ENCODE peak calls at places on chromosomes 11 and 22, in four cellular contexts. One of them, this sample, is unnamed.
A peak's percentile ranks its signal among the peaks of the same experiment; 100 is the strongest.

GRCh38 chr11:125952973-125953372 is 7.1 kb downstream of the VSIG10L2 start:
- DNase-seq in uterus: peak; percentile 87
- DNase-seq in effector memory CD4-positive, alpha-beta T cell: no peak
- DNase-seq in CD4-positive, CD25-positive, alpha-beta regulatory T cell: no peak
- DNase-seq in this sample: no peak

GRCh38 chr11:13310443-13310842 is 32.9 kb downstream of the BMAL1 start:
- DNase-seq in effector memory CD4-positive, alpha-beta T cell: no peak
- DNase-seq in uterus: no peak
- DNase-seq in CD4-positive, CD25-positive, alpha-beta regulatory T cell: no peak
- DNase-seq in this sample: no peak

GRCh38 chr11:134901536-134901935 is 489.5 kb upstream of the B3GAT1 start:
- DNase-seq in uterus: no peak
- DNase-seq in effector memory CD4-positive, alpha-beta T cell: no peak
- DNase-seq in CD4-positive, CD25-positive, alpha-beta regulatory T cell: no peak
- DNase-seq in this sample: no peak

GRCh38 chr22:48718818-48719500 is 1108.7 kb downstream of the BRD1 start:
- DNase-seq in CD4-positive, CD25-positive, alpha-beta regulatory T cell: no peak
- DNase-seq in effector memory CD4-positive, alpha-beta T cell: no peak
- DNase-seq in uterus: no peak
- DNase-seq in this sample: no peak

GRCh38 chr11:108498046-108498815 is at the start of gene POGLUT3:
- DNase-seq in CD4-positive, CD25-positive, alpha-beta regulatory T cell: peak; percentile 65
- DNase-seq in uterus: peak; percentile 45
- DNase-seq in effector memory CD4-positive, alpha-beta T cell: peak; percentile 24
- DNase-seq in this sample: no peak

GRCh38 chr11:102144357-102145342 is 34.4 kb downstream of the YAP1 start:
- DNase-seq in CD4-positive, CD25-positive, alpha-beta regulatory T cell: no peak
- DNase-seq in effector memory CD4-positive, alpha-beta T cell: no peak
- DNase-seq in uterus: peak; percentile 41
- DNase-seq in this sample: no peak

GRCh38 chr22:33112606-33113005 is 54.4 kb upstream of the SYN3 start:
- DNase-seq in uterus: no peak
- DNase-seq in effector memory CD4-positive, alpha-beta T cell: no peak
- DNase-seq in CD4-positive, CD25-positive, alpha-beta regulatory T cell: no peak
- DNase-seq in this sample: no peak

GRCh38 chr22:36155702-36156101 is 4.9 kb downstream of the APOL3 start:
- DNase-seq in CD4-positive, CD25-positive, alpha-beta regulatory T cell: no peak
- DNase-seq in effector memory CD4-positive, alpha-beta T cell: no peak
- DNase-seq in uterus: peak; percentile 83
- DNase-seq in this sample: no peak

GRCh38 chr11:63905179-63905578 is 11.8 kb downstream of the RCOR2 start:
- DNase-seq in CD4-positive, CD25-positive, alpha-beta regulatory T cell: no peak
- DNase-seq in uterus: no peak
- DNase-seq in effector memory CD4-positive, alpha-beta T cell: no peak
- DNase-seq in this sample: no peak

GRCh38 chr11:125215205-125215565 is 50.6 kb downstream of the PKNOX2 start:
- DNase-seq in uterus: no peak
- DNase-seq in CD4-positive, CD25-positive, alpha-beta regulatory T cell: no peak
- DNase-seq in effector memory CD4-positive, alpha-beta T cell: no peak
- DNase-seq in this sample: no peak

GRCh38 chr22:19825904-19826618 is 28.6 kb downstream of the GNB1L start:
- DNase-seq in uterus: no peak
- DNase-seq in CD4-positive, CD25-positive, alpha-beta regulatory T cell: no peak
- DNase-seq in effector memory CD4-positive, alpha-beta T cell: no peak
- DNase-seq in this sample: no peak

GRCh38 chr11:63530021-63530420 is 6.6 kb upstream of the PLAAT4 start:
- DNase-seq in uterus: no peak
- DNase-seq in CD4-positive, CD25-positive, alpha-beta regulatory T cell: no peak
- DNase-seq in effector memory CD4-positive, alpha-beta T cell: no peak
- DNase-seq in this sample: no peak

GRCh38 chr22:50406416-50407170 is 63.5 kb downstream of the PPP6R2 start:
- DNase-seq in effector memory CD4-positive, alpha-beta T cell: no peak
- DNase-seq in CD4-positive, CD25-positive, alpha-beta regulatory T cell: no peak
- DNase-seq in uterus: no peak
- DNase-seq in this sample: no peak

GRCh38 chr11:1197431-1197885 is 25.4 kb upstream of the MUC5B start:
- DNase-seq in CD4-positive, CD25-positive, alpha-beta regulatory T cell: no peak
- DNase-seq in uterus: peak; percentile 2
- DNase-seq in effector memory CD4-positive, alpha-beta T cell: no peak
- DNase-seq in this sample: no peak

GRCh38 chr11:110356769-110357671 is 60.6 kb upstream of the RDX start:
- DNase-seq in CD4-positive, CD25-positive, alpha-beta regulatory T cell: no peak
- DNase-seq in effector memory CD4-positive, alpha-beta T cell: no peak
- DNase-seq in uterus: no peak
- DNase-seq in this sample: no peak

GRCh38 chr22:24146190-24146616 is 35.1 kb upstream of the SUSD2 start:
- DNase-seq in effector memory CD4-positive, alpha-beta T cell: no peak
- DNase-seq in CD4-positive, CD25-positive, alpha-beta regulatory T cell: peak; percentile 73
- DNase-seq in uterus: peak; percentile 66
- DNase-seq in this sample: peak; percentile 43

GRCh38 chr22:28129319-28129962 is 210.4 kb upstream of the PITPNB start:
- DNase-seq in effector memory CD4-positive, alpha-beta T cell: no peak
- DNase-seq in uterus: no peak
- DNase-seq in CD4-positive, CD25-positive, alpha-beta regulatory T cell: no peak
- DNase-seq in this sample: no peak

GRCh38 chr11:108871152-108871551 is 206.3 kb downstream of the DDX10 start:
- DNase-seq in effector memory CD4-positive, alpha-beta T cell: no peak
- DNase-seq in uterus: peak; percentile 17
- DNase-seq in CD4-positive, CD25-positive, alpha-beta regulatory T cell: peak; percentile 65
- DNase-seq in this sample: no peak

GRCh38 chr11:1570896-1571759 is 943 bp downstream of the DUSP8 start:
- DNase-seq in effector memory CD4-positive, alpha-beta T cell: no peak
- DNase-seq in uterus: no peak
- DNase-seq in CD4-positive, CD25-positive, alpha-beta regulatory T cell: no peak
- DNase-seq in this sample: no peak

GRCh38 chr11:12461516-12461915 is 84.1 kb downstream of the PARVA start:
- DNase-seq in CD4-positive, CD25-positive, alpha-beta regulatory T cell: no peak
- DNase-seq in uterus: peak; percentile 15
- DNase-seq in effector memory CD4-positive, alpha-beta T cell: no peak
- DNase-seq in this sample: no peak

GRCh38 chr11:88051386-88051785 is 123.9 kb downstream of the RAB38 start:
- DNase-seq in CD4-positive, CD25-positive, alpha-beta regulatory T cell: no peak
- DNase-seq in effector memory CD4-positive, alpha-beta T cell: no peak
- DNase-seq in uterus: no peak
- DNase-seq in this sample: no peak

GRCh38 chr11:110761131-110761530 is 48.9 kb upstream of the ARHGAP20 start:
- DNase-seq in uterus: no peak
- DNase-seq in CD4-positive, CD25-positive, alpha-beta regulatory T cell: no peak
- DNase-seq in effector memory CD4-positive, alpha-beta T cell: no peak
- DNase-seq in this sample: no peak

GRCh38 chr22:44965171-44965570 is 44.6 kb downstream of the PHF21B start:
- DNase-seq in CD4-positive, CD25-positive, alpha-beta regulatory T cell: no peak
- DNase-seq in uterus: no peak
- DNase-seq in effector memory CD4-positive, alpha-beta T cell: no peak
- DNase-seq in this sample: no peak

GRCh38 chr11:97557399-97557798 is 1167.6 kb downstream of the JRKL start:
- DNase-seq in uterus: no peak
- DNase-seq in CD4-positive, CD25-positive, alpha-beta regulatory T cell: no peak
- DNase-seq in effector memory CD4-positive, alpha-beta T cell: no peak
- DNase-seq in this sample: no peak

DNA sequence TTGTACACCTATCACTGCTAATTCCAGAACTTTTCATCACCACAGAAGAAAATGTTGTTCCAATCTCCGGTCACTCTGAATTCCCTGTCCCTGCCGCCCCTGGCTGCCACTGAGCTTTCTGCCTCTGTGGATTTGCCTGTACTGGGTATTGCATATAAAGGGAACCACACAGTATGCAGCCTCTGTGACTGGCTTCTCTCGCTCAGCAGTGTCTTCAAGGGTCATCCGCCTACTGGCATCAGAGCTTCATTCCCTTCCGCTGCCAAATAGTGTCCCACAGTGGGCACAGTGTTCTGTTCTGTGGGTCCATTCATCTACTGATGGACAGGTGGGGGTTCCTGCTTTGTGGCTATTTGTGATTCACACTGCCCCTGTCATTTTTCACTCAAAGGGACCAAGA is 5.3 kb downstream of the DHCR7 start:
- DNase-seq in effector memory CD4-positive, alpha-beta T cell: no peak
- DNase-seq in uterus: no peak
- DNase-seq in CD4-positive, CD25-positive, alpha-beta regulatory T cell: no peak
- DNase-seq in this sample: no peak
- H3K36me3 ChIP-seq in effector memory CD4-positive, alpha-beta T cell: peaks cover 40% of the 10 kb centered on the region
- H3K36me3 ChIP-seq in uterus: no peaks in the 10 kb centered on the region
- H3K36me3 ChIP-seq in CD4-positive, CD25-positive, alpha-beta regulatory T cell: peaks cover 15% of the 10 kb centered on the region
- H3K36me3 ChIP-seq in this sample: peaks cover 18% of the 10 kb centered on the region

GRCh38 chr11:7967097-7967496 is 1.9 kb upstream of the NLRP10 start:
- DNase-seq in effector memory CD4-positive, alpha-beta T cell: no peak
- DNase-seq in CD4-positive, CD25-positive, alpha-beta regulatory T cell: no peak
- DNase-seq in uterus: no peak
- DNase-seq in this sample: no peak

GRCh38 chr11:7967826-7968225 is 2.6 kb upstream of the NLRP10 start:
- DNase-seq in effector memory CD4-positive, alpha-beta T cell: no peak
- DNase-seq in uterus: no peak
- DNase-seq in CD4-positive, CD25-positive, alpha-beta regulatory T cell: no peak
- DNase-seq in this sample: no peak

GRCh38 chr11:7964261-7964660 is 986 bp downstream of the NLRP10 start:
- DNase-seq in effector memory CD4-positive, alpha-beta T cell: no peak
- DNase-seq in uterus: no peak
- DNase-seq in CD4-positive, CD25-positive, alpha-beta regulatory T cell: no peak
- DNase-seq in this sample: no peak

GRCh38 chr11:7965386-7965785 is at the start of gene NLRP10:
- DNase-seq in CD4-positive, CD25-positive, alpha-beta regulatory T cell: no peak
- DNase-seq in effector memory CD4-positive, alpha-beta T cell: no peak
- DNase-seq in uterus: no peak
- DNase-seq in this sample: no peak

DNA sequence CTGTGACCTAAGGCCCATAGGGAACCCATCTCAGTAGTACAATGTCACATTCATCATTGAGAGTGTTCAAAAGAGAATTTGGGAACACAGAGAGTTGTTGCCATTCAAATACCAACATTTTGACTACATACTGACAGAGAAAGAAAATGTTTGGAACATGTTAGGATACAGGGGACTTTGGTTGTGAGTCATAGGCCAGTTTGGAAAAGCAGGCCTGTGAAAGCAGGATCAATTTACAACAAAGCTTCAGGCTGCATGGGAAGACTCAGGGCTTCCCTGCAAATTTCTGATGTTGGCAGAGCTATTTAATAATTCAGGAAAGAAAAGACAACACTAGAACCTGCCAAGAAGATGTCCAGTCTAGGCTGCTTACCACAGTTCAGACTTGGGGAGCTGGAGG is 374 bp downstream of the NLRP10 start:
- DNase-seq in effector memory CD4-positive, alpha-beta T cell: no peak
- DNase-seq in CD4-positive, CD25-positive, alpha-beta regulatory T cell: no peak
- DNase-seq in uterus: no peak
- DNase-seq in this sample: no peak
- H3K36me3 ChIP-seq in effector memory CD4-positive, alpha-beta T cell: no peaks in the 10 kb centered on the region
- H3K36me3 ChIP-seq in CD4-positive, CD25-positive, alpha-beta regulatory T cell: no peaks in the 10 kb centered on the region
- H3K36me3 ChIP-seq in uterus: no peaks in the 10 kb centered on the region
- H3K36me3 ChIP-seq in this sample: no peaks in the 10 kb centered on the region

GRCh38 chr11:122423283-122423682 is 232.2 kb upstream of the UBASH3B start:
- DNase-seq in uterus: no peak
- DNase-seq in effector memory CD4-positive, alpha-beta T cell: no peak
- DNase-seq in CD4-positive, CD25-positive, alpha-beta regulatory T cell: no peak
- DNase-seq in this sample: no peak

GRCh38 chr11:122421684-122422083 is 233.8 kb upstream of the UBASH3B start:
- DNase-seq in effector memory CD4-positive, alpha-beta T cell: no peak
- DNase-seq in CD4-positive, CD25-positive, alpha-beta regulatory T cell: no peak
- DNase-seq in uterus: no peak
- DNase-seq in this sample: no peak

GRCh38 chr11:122424636-122425035 is 230.9 kb upstream of the UBASH3B start:
- DNase-seq in CD4-positive, CD25-positive, alpha-beta regulatory T cell: no peak
- DNase-seq in effector memory CD4-positive, alpha-beta T cell: no peak
- DNase-seq in uterus: no peak
- DNase-seq in this sample: no peak

GRCh38 chr11:122422707-122423106 is 232.8 kb upstream of the UBASH3B start:
- DNase-seq in effector memory CD4-positive, alpha-beta T cell: no peak
- DNase-seq in uterus: no peak
- DNase-seq in CD4-positive, CD25-positive, alpha-beta regulatory T cell: no peak
- DNase-seq in this sample: no peak

DNA sequence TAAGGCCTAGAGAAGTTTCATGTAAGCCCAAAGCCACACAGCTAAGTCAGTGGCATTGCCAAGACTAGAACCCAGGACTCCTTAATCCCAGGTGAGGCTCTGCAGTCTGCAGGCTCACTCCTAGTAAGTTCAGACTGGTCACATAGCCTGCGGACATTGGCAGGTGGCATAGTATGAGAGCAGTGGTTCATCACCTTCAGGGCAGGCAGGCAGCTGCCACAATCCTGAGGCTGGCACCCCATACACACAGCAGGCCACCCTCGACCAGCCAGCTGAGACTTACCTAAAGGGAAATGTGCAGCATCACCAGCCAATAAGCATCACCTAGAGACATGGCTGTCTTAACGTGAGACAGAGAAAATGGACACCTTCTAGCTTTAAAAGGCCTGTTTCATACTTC is 231.6 kb upstream of the UBASH3B start:
- DNase-seq in CD4-positive, CD25-positive, alpha-beta regulatory T cell: no peak
- DNase-seq in uterus: no peak
- DNase-seq in effector memory CD4-positive, alpha-beta T cell: no peak
- DNase-seq in this sample: no peak
- H3K36me3 ChIP-seq in CD4-positive, CD25-positive, alpha-beta regulatory T cell: no peaks in the 10 kb centered on the region
- H3K36me3 ChIP-seq in uterus: no peaks in the 10 kb centered on the region
- H3K36me3 ChIP-seq in effector memory CD4-positive, alpha-beta T cell: no peaks in the 10 kb centered on the region
- H3K36me3 ChIP-seq in this sample: no peaks in the 10 kb centered on the region

GRCh38 chr11:62133328-62134065 is 9.7 kb downstream of the INCENP start:
- DNase-seq in effector memory CD4-positive, alpha-beta T cell: no peak
- DNase-seq in uterus: no peak
- DNase-seq in CD4-positive, CD25-positive, alpha-beta regulatory T cell: no peak
- DNase-seq in this sample: no peak
- H3K36me3 ChIP-seq in effector memory CD4-positive, alpha-beta T cell: peaks cover 19% of the 10 kb centered on the region
- H3K36me3 ChIP-seq in uterus: no peaks in the 10 kb centered on the region
- H3K36me3 ChIP-seq in CD4-positive, CD25-positive, alpha-beta regulatory T cell: peaks cover 28% of the 10 kb centered on the region
- H3K36me3 ChIP-seq in this sample: peaks cover 16% of the 10 kb centered on the region

GRCh38 chr22:38482662-38483308 is 14.9 kb downstream of the KDELR3 start:
- DNase-seq in CD4-positive, CD25-positive, alpha-beta regulatory T cell: no peak
- DNase-seq in effector memory CD4-positive, alpha-beta T cell: no peak
- DNase-seq in uterus: no peak
- DNase-seq in this sample: no peak

GRCh38 chr22:38487946-38488345 is 18.2 kb downstream of the DDX17 start:
- DNase-seq in uterus: no peak
- DNase-seq in CD4-positive, CD25-positive, alpha-beta regulatory T cell: no peak
- DNase-seq in effector memory CD4-positive, alpha-beta T cell: no peak
- DNase-seq in this sample: no peak

GRCh38 chr22:38484244-38484643 is 16.3 kb downstream of the KDELR3 start:
- DNase-seq in CD4-positive, CD25-positive, alpha-beta regulatory T cell: no peak
- DNase-seq in effector memory CD4-positive, alpha-beta T cell: no peak
- DNase-seq in uterus: no peak
- DNase-seq in this sample: no peak

GRCh38 chr22:38489142-38489541 is 17.0 kb downstream of the DDX17 start:
- DNase-seq in CD4-positive, CD25-positive, alpha-beta regulatory T cell: no peak
- DNase-seq in effector memory CD4-positive, alpha-beta T cell: no peak
- DNase-seq in uterus: no peak
- DNase-seq in this sample: no peak

GRCh38 chr22:38485783-38486182 is 17.9 kb downstream of the KDELR3 start:
- DNase-seq in CD4-positive, CD25-positive, alpha-beta regulatory T cell: no peak
- DNase-seq in effector memory CD4-positive, alpha-beta T cell: no peak
- DNase-seq in uterus: no peak
- DNase-seq in this sample: no peak
- H3K36me3 ChIP-seq in CD4-positive, CD25-positive, alpha-beta regulatory T cell: peaks cover 96% of the 10 kb centered on the region
- H3K36me3 ChIP-seq in effector memory CD4-positive, alpha-beta T cell: peaks cover 85% of the 10 kb centered on the region
- H3K36me3 ChIP-seq in uterus: peaks cover 3% of the 10 kb centered on the region
- H3K36me3 ChIP-seq in this sample: peaks cover 71% of the 10 kb centered on the region

DNA sequence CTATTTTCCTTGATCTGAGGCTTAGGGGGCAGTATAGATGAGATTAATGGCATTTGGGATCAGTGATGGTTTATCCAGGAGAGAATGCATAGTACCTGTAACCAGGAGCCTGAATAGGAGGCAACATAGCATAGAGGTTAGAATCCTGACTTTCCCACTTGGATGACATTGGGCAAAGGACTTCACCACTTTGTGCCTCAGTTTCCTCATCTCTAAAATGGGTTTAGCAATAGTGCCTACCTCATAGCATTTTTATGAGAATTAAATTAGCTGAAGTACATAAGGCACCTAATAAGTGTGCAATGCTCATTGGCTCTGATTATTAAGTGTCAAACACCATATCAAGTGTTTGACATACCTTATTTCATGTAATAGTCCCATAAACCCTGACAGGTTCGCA is 30.8 kb downstream of the CD44 start:
- DNase-seq in uterus: no peak
- DNase-seq in CD4-positive, CD25-positive, alpha-beta regulatory T cell: no peak
- DNase-seq in effector memory CD4-positive, alpha-beta T cell: no peak
- DNase-seq in this sample: no peak
- H3K36me3 ChIP-seq in uterus: no peaks in the 10 kb centered on the region
- H3K36me3 ChIP-seq in CD4-positive, CD25-positive, alpha-beta regulatory T cell: peaks cover 20% of the 10 kb centered on the region
- H3K36me3 ChIP-seq in effector memory CD4-positive, alpha-beta T cell: peaks cover 3% of the 10 kb centered on the region
- H3K36me3 ChIP-seq in this sample: no peaks in the 10 kb centered on the region

This sample was measured in CD8-positive, alpha-beta T cell.